ENCODE peak calls at places on chromosomes 3 and 15, in four cellular contexts. K, U, W and S are unnamed samples. For H3K27me3, the result is how much of the 10 kb centered on the place peaks cover.

GRCh38 chr15:40582726-40583246 is 11.3 kb upstream of the KNL1 start:
- DNase-seq in W (no peak), K (no peak), U (no peak), S (no peak)

GRCh38 chr3:144403040-144403457 is 431.4 kb downstream of the DIPK2A start:
- DNase-seq in U (no peak), K (no peak), W (no peak), S (no peak)

GRCh38 chr15:57861805-57862586 is 155.5 kb downstream of the POLR2M start:
- DNase-seq in K (no peak), U (no peak), W (no peak), S (no peak)

GRCh38 chr3:30078736-30079135 is 527.7 kb upstream of the TGFBR2 start:
- DNase-seq in W (no peak), K (no peak), U (no peak), S (no peak)

GRCh38 chr15:84937144-84937543 is 44.5 kb upstream of the PDE8A start:
- DNase-seq in K (no peak), U (no peak), W (no peak), S (no peak)

GRCh38 chr3:145864336-145864735 is 296.6 kb downstream of the PLOD2 start:
- DNase-seq in K (no peak), U (no peak), W (no peak), S (no peak)

GRCh38 chr15:98952381-98952803 is 55.2 kb downstream of the PGPEP1L start:
- DNase-seq in W (no peak), K (no peak), U (no peak), S (no peak)

GRCh38 chr15:27456807-27457206 is 485.8 kb downstream of the GABRG3 start:
- DNase-seq in K (no peak), W (no peak), U (no peak), S (no peak)

GRCh38 chr3:142586803-142587406 is 8.4 kb upstream of the ATR start:
- DNase-seq in W (no peak), K (peak), U (no peak), S (no peak)

GRCh38 chr15:64989331-64990167 is at the start of gene SPG21:
- DNase-seq in K (peak), W (peak), U (peak), S (peak)

GRCh38 chr3:38165722-38166387 is 518 bp downstream of the OXSR1 start:
- DNase-seq in K (no peak), U (no peak), W (peak), S (no peak)

GRCh38 chr15:95556866-95557225 is 773.7 kb upstream of the NR2F2 start:
- DNase-seq in U (no peak), K (no peak), W (no peak), S (no peak)

GRCh38 chr3:193826126-193826795 is 233.3 kb downstream of the OPA1 start:
- DNase-seq in K (no peak), U (no peak), W (no peak), S (no peak)

GRCh38 chr15:35481992-35482391 is 64.0 kb downstream of the DPH6 start:
- DNase-seq in U (no peak), K (no peak), W (no peak), S (no peak)

GRCh38 chr15:40928351-40928974 is 677 bp upstream of the DLL4 start:
- DNase-seq in W (peak), K (no peak), U (no peak), S (no peak)

GRCh38 chr3:196554205-196554604 is 14.1 kb downstream of the WDR53 start:
- DNase-seq in W (no peak), K (no peak), U (no peak), S (no peak)

GRCh38 chr3:168620854-168621253 is 525.1 kb upstream of the GOLIM4 start:
- DNase-seq in K (peak), U (no peak), W (no peak), S (no peak)

GRCh38 chr3:141388823-141389617 is 20.7 kb downstream of the ZBTB38 start:
- DNase-seq in K (no peak), W (no peak), U (no peak), S (no peak)

GRCh38 chr15:50380089-50380488 is 25.1 kb upstream of the GABPB1 start:
- DNase-seq in U (no peak), K (no peak), W (no peak), S (no peak)

GRCh38 chr15:92392966-92393286 is 755 bp upstream of the ST8SIA2 start:
- DNase-seq in W (no peak), K (no peak), U (no peak), S (no peak)

GRCh38 chr15:76844096-76844495 is 61.0 kb downstream of the SCAPER start:
- DNase-seq in U (no peak), W (no peak), K (no peak), S (no peak)

GRCh38 chr3:14404396-14405119 is 2.2 kb downstream of the SLC6A6 start:
- DNase-seq in W (no peak), K (no peak), U (no peak), S (no peak)

GRCh38 chr3:14401692-14402303 is 608 bp upstream of the SLC6A6 start:
- DNase-seq in W (no peak), U (no peak), K (no peak), S (no peak)

GRCh38 chr3:14405120-14405885 is 2.9 kb downstream of the SLC6A6 start:
- DNase-seq in W (no peak), K (no peak), U (no peak), S (no peak)

GRCh38 chr3:14402304-14402811 is at the start of gene SLC6A6:
- DNase-seq in K (peak), W (peak), U (peak), S (peak)

GRCh38 chr3:14403636-14404395 is 1.4 kb downstream of the SLC6A6 start:
- DNase-seq in K (no peak), W (no peak), U (no peak), S (no peak)
- H3K4me3 ChIP-seq in K (peak), W (peak), U (peak), S (peak)

GRCh38 chr3:130956721-130957120 is 62.8 kb downstream of the ATP2C1 start:
- DNase-seq in W (no peak), K (no peak), U (no peak), S (no peak)
- H3K27me3 ChIP-seq in W (under half), K (under half), U (under half), S (under half)

GRCh38 chr3:88084006-88084597 is 25.0 kb downstream of the ZNF654 start:
- DNase-seq in W (no peak), U (no peak), K (no peak), S (no peak)
- H3K4me3 ChIP-seq in W (no peak), U (no peak), K (no peak), S (no peak)

DNA sequence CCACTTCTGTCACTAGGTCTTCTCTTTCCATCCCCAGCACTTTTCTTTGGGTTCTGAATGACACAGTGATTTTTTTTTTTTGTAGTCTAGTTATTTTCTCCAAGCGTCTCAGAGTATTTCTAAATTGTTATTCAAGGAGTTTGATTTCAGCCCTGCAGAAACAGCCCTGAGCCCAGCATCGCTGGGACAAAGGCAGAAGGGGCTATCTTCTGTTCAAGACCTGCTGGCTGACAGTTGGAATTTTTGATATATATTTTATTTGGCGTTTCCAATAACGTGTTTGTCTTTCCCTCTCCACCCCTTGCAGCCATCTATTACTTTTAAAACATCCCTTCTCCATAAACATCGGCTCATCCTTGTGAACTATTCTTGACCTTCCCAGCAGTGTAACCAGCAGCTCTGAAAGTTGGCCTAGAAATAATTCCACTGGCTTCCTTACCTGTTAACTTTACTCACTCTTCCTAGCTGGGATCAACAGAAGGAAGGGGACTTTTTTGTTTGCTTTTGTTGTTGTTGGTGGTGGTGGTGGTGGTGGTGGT is 5.5 kb upstream of the MEIS2 start:
- DNase-seq in W (no peak), K (peak), U (no peak), S (no peak)
- H3K27me3 ChIP-seq in W (half or more), K (under half), U (half or more), S (under half)

GRCh38 chr3:128607710-128608048 is 42.9 kb downstream of the RPN1 start:
- DNase-seq in K (no peak), W (no peak), U (no peak), S (no peak)
- H3K4me3 ChIP-seq in K (no peak), W (no peak), U (peak), S (peak)

GRCh38 chr15:45126535-45127158 is 3.0 kb downstream of the DUOXA1 start:
- DNase-seq in K (no peak), U (no peak), W (no peak), S (no peak)
- H3K27me3 ChIP-seq in K (half or more), U (under half), W (under half), S (under half)

GRCh38 chr15:69802432-69802831 is 295.3 kb downstream of the TLE3 start:
- DNase-seq in K (no peak), U (no peak), W (no peak), S (no peak)
- H3K4me3 ChIP-seq in K (no peak), U (no peak), W (no peak), S (no peak)